ENCODE peak calls at places on chromosomes 3 and 15, in six cellular contexts. C is iPS-NIHi11; F is stimulated activated CD8-positive, alpha-beta memory T cell treated with anti-CD3 and anti-CD28 coated beads, Interleukin-7, amount 100 ng/mL, for 48 hours; N is left cardiac atrium; Z is activated T-cell treated with anti-CD3 and anti-CD28 coated beads for 4 hours; M is stimulated activated CD4-positive, alpha-beta T cell treated with anti-CD3 and anti-CD28 coated beads, Interleukin-1b, Interleukin-23, amount 100 ng/mL, for 48 hours. B is an unnamed sample.

GRCh38 chr15:63107895-63108546 is 13.6 kb upstream of the LACTB start:
- DNase-seq in C (no peak), F (no peak), N (peak), Z (no peak), M (no peak), B (peak)

GRCh38 chr3:149744630-149745029 is 7.7 kb downstream of the COMMD2 start:
- DNase-seq in C (no peak), F (no peak), N (no peak), Z (no peak), M (no peak), B (no peak)

GRCh38 chr15:78932216-78932808 is 12.5 kb downstream of the CTSH start:
- DNase-seq in C (no peak), F (no peak), N (no peak), Z (no peak), M (no peak), B (no peak)

GRCh38 chr3:122247825-122248185 is 64.3 kb downstream of the CASR start:
- DNase-seq in C (no peak), F (no peak), N (no peak), Z (no peak), M (no peak), B (no peak)

GRCh38 chr3:10762611-10763247 is 53.3 kb upstream of the SLC6A11 start:
- DNase-seq in C (no peak), F (no peak), N (no peak), Z (no peak), M (no peak), B (no peak)

GRCh38 chr15:33310481-33311311 is at the start of gene RYR3:
- DNase-seq in C (peak), F (no peak), N (no peak), Z (no peak), M (no peak), B (no peak)

GRCh38 chr3:55574671-55575070 is 87.6 kb upstream of the WNT5A start:
- DNase-seq in C (no peak), F (no peak), N (no peak), Z (no peak), M (no peak), B (no peak)

GRCh38 chr3:44021646-44022594 is 219.8 kb upstream of the TOPAZ1 start:
- DNase-seq in C (peak), F (no peak), N (no peak), Z (no peak), M (no peak), B (no peak)

GRCh38 chr3:177813322-177813721 is 616.0 kb upstream of the TBL1XR1 start:
- DNase-seq in C (no peak), F (no peak), N (no peak), Z (no peak), M (no peak), B (peak)

GRCh38 chr15:85956515-85957275 is 123.0 kb upstream of the AGBL1 start:
- DNase-seq in C (no peak), F (no peak), N (no peak), Z (no peak), M (no peak), B (no peak)

GRCh38 chr15:96330064-96330449 is 443 bp upstream of the NR2F2 start:
- DNase-seq in C (no peak), F (no peak), N (peak), Z (no peak), M (peak), B (peak)

GRCh38 chr15:80415331-80415730 is 11.1 kb downstream of the ARNT2 start:
- DNase-seq in C (no peak), F (no peak), N (no peak), Z (no peak), M (no peak), B (no peak)

GRCh38 chr3:195823286-195823685 is 11.6 kb upstream of the MUC4 start:
- DNase-seq in C (no peak), F (no peak), N (no peak), Z (no peak), M (no peak), B (no peak)

GRCh38 chr15:75069301-75069925 is 46.0 kb downstream of the PPCDC start:
- DNase-seq in C (no peak), F (no peak), N (no peak), Z (no peak), M (no peak), B (no peak)

GRCh38 chr15:47185222-47185800 is 532.0 kb upstream of the SEMA6D start:
- DNase-seq in C (no peak), F (no peak), N (no peak), Z (no peak), M (no peak), B (no peak)

GRCh38 chr3:71684752-71685151 is 40.5 kb downstream of the EIF4E3 start:
- DNase-seq in C (no peak), F (no peak), N (no peak), Z (no peak), M (no peak), B (peak)

GRCh38 chr3:63684081-63684480 is 31.6 kb downstream of the SNTN start:
- DNase-seq in C (no peak), F (no peak), N (no peak), Z (no peak), M (no peak), B (no peak)

GRCh38 chr3:171028025-171028778 is 1.7 kb upstream of the SLC2A2 start:
- DNase-seq in C (peak), F (peak), N (peak), Z (no peak), M (peak), B (peak)

GRCh38 chr3:151949706-151950105 is 76.3 kb downstream of the SUCNR1 start:
- DNase-seq in C (no peak), F (no peak), N (no peak), Z (no peak), M (no peak), B (no peak)

GRCh38 chr15:80173022-80173759 is 20.4 kb downstream of the FAH start:
- DNase-seq in C (peak), F (peak), N (peak), Z (peak), M (peak), B (peak)

GRCh38 chr3:57793737-57794187 is 37.7 kb downstream of the SLMAP start:
- DNase-seq in C (no peak), F (no peak), N (no peak), Z (no peak), M (no peak), B (peak)

GRCh38 chr15:89664441-89664840 is 9.2 kb upstream of the KIF7 start:
- DNase-seq in C (no peak), F (no peak), N (no peak), Z (no peak), M (no peak), B (no peak)

GRCh38 chr15:74768099-74768770 is 13.6 kb upstream of the CSK start:
- DNase-seq in C (no peak), F (no peak), N (no peak), Z (no peak), M (no peak), B (peak)

GRCh38 chr3:168544097-168544957 is 448.6 kb upstream of the GOLIM4 start:
- DNase-seq in C (no peak), F (no peak), N (no peak), Z (no peak), M (no peak), B (no peak)

GRCh38 chr3:134885877-134886621 is 91.0 kb downstream of the EPHB1 start:
- DNase-seq in C (no peak), F (no peak), N (no peak), Z (no peak), M (no peak), B (no peak)

GRCh38 chr15:68218331-68218730 is 11.2 kb downstream of the CLN6 start:
- DNase-seq in C (no peak), F (no peak), N (no peak), Z (no peak), M (no peak), B (no peak)

B was measured in endothelial cell of umbilical vein.